ENCODE peak calls at places on chromosomes 2 and 18, in six cellular contexts. V is DMS 273 treated with DMSO at 0.1 percent for 48 hours; A is psoas muscle; Q is activated CD4-positive, alpha-beta T cell treated with anti-CD3 and anti-CD28 coated beads for 48 hours; G is adipocyte; O is Caki2. P is an unnamed sample.

GRCh38 chr2:18365346-18365745 is 195.1 kb downstream of the RDH14 start:
- DNase-seq in V (no peak), A (no peak), Q (no peak), G (no peak), O (no peak), P (no peak)

GRCh38 chr2:47559079-47559684 is 156.2 kb downstream of the MSH2 start:
- DNase-seq in V (no peak), A (no peak), Q (no peak), G (no peak), O (peak; percentile 38), P (no peak)

GRCh38 chr18:58231930-58232329 is 187.9 kb downstream of the NEDD4L start:
- DNase-seq in V (no peak), A (no peak), Q (no peak), G (no peak), O (peak; percentile 29), P (peak; percentile 89)

GRCh38 chr2:241148239-241148638 is 1.0 kb downstream of the PASK start:
- DNase-seq in V (no peak), A (peak; percentile 4), Q (no peak), G (no peak), O (no peak), P (no peak)

GRCh38 chr18:75090336-75090735 is 118.6 kb downstream of the PTGR3 start:
- DNase-seq in V (no peak), A (no peak), Q (no peak), G (no peak), O (no peak), P (no peak)

GRCh38 chr2:17772532-17772931 is 18.6 kb downstream of the GEN1 start:
- DNase-seq in V (no peak), A (no peak), Q (no peak), G (no peak), O (no peak), P (no peak)

GRCh38 chr2:240013343-240013742 is 11.8 kb downstream of the NDUFA10 start:
- DNase-seq in V (no peak), A (no peak), Q (no peak), G (peak; percentile 19), O (no peak), P (peak; percentile 13)

GRCh38 chr2:236787885-236788284 is 218.3 kb downstream of the ACKR3 start:
- DNase-seq in V (no peak), A (no peak), Q (no peak), G (no peak), O (no peak), P (no peak)

GRCh38 chr2:199977984-199978415 is 22.6 kb downstream of the MAIP1 start:
- DNase-seq in V (no peak), A (no peak), Q (peak; percentile 59), G (peak; percentile 74), O (peak; percentile 68), P (peak; percentile 94)

GRCh38 chr2:159592446-159592845 is 23.9 kb downstream of the BAZ2B start:
- DNase-seq in V (no peak), A (no peak), Q (no peak), G (no peak), O (no peak), P (no peak)

GRCh38 chr2:44942304-44943030 is 965 bp downstream of the SIX3 start:
- DNase-seq in V (no peak), A (no peak), Q (no peak), G (no peak), O (no peak), P (no peak)

GRCh38 chr2:56331810-56332209 is 148.0 kb downstream of the CCDC85A start:
- DNase-seq in V (no peak), A (no peak), Q (no peak), G (no peak), O (no peak), P (no peak)

GRCh38 chr18:29123706-29124530 is 947.0 kb upstream of the CDH2 start:
- DNase-seq in V (no peak), A (no peak), Q (no peak), G (peak; percentile 32), O (no peak), P (no peak)

GRCh38 chr18:77346446-77346845 is 96.8 kb downstream of the GALR1 start:
- DNase-seq in V (no peak), A (no peak), Q (no peak), G (no peak), O (no peak), P (no peak)

GRCh38 chr18:8718401-8718913 is 13.1 kb downstream of the MTCL1 start:
- DNase-seq in V (no peak), A (no peak), Q (no peak), G (no peak), O (no peak), P (no peak)

GRCh38 chr2:238146884-238147544 is 8.5 kb downstream of the KLHL30 start:
- DNase-seq in V (no peak), A (no peak), Q (no peak), G (no peak), O (peak; percentile 64), P (no peak)

GRCh38 chr2:173584676-173585453 is 230.2 kb downstream of the CDCA7 start:
- DNase-seq in V (no peak), A (no peak), Q (no peak), G (no peak), O (no peak), P (no peak)

GRCh38 chr2:1612391-1613077 is 131.8 kb downstream of the PXDN start:
- DNase-seq in V (no peak), A (no peak), Q (no peak), G (no peak), O (no peak), P (no peak)

GRCh38 chr2:159712929-159713575 is 746 bp downstream of the MARCHF7 start:
- DNase-seq in V (no peak), A (no peak), Q (no peak), G (peak; percentile 61), O (no peak), P (peak; percentile 5)

GRCh38 chr2:65549262-65550036 is 117.0 kb upstream of the SPRED2 start:
- DNase-seq in V (no peak), A (no peak), Q (peak; percentile 56), G (no peak), O (no peak), P (no peak)

GRCh38 chr2:223222397-223222796 is 170.4 kb downstream of the KCNE4 start:
- DNase-seq in V (no peak), A (no peak), Q (no peak), G (peak; percentile 52), O (peak; percentile 26), P (no peak)

GRCh38 chr2:119198267-119198840 is 25.3 kb upstream of the STEAP3 start:
- DNase-seq in V (no peak), A (no peak), Q (no peak), G (peak; percentile 31), O (no peak), P (no peak)

GRCh38 chr2:70935468-70936164 is at the start of gene ATP6V1B1:
- DNase-seq in V (peak; percentile 25), A (no peak), Q (no peak), G (no peak), O (no peak), P (no peak)

GRCh38 chr2:76953733-76954347 is 568.3 kb downstream of the LRRTM4 start:
- DNase-seq in V (peak; percentile 2), A (no peak), Q (no peak), G (peak; percentile 9), O (peak; percentile 50), P (peak; percentile 42)

GRCh38 chr2:33437297-33437696 is 39.2 kb upstream of the RASGRP3 start:
- DNase-seq in V (no peak), A (no peak), Q (no peak), G (peak; percentile 83), O (peak; percentile 39), P (no peak)

GRCh38 chr2:155266579-155266978 is 568.1 kb downstream of the KCNJ3 start:
- DNase-seq in V (no peak), A (no peak), Q (no peak), G (no peak), O (no peak), P (no peak)

GRCh38 chr2:12032975-12033374 is 286.5 kb downstream of the LPIN1 start:
- DNase-seq in V (no peak), A (no peak), Q (no peak), G (peak; percentile 29), O (no peak), P (no peak)

GRCh38 chr2:6927186-6927585 is 10.0 kb downstream of the RNF144A start:
- DNase-seq in V (no peak), A (no peak), Q (no peak), G (no peak), O (peak; percentile 68), P (peak; percentile 79)

GRCh38 chr2:120494446-120494845 is 148.5 kb downstream of the INHBB start:
- DNase-seq in V (no peak), A (no peak), Q (no peak), G (no peak), O (no peak), P (no peak)

GRCh38 chr2:232927793-232928563 is 57.9 kb downstream of the SNORC start:
- DNase-seq in V (no peak), A (no peak), Q (no peak), G (peak; percentile 9), O (no peak), P (no peak)

GRCh38 chr2:72562451-72563153 is 263.2 kb downstream of the EXOC6B start:
- DNase-seq in V (no peak), A (no peak), Q (no peak), G (peak; percentile 37), O (peak; percentile 47), P (no peak)

GRCh38 chr2:99278793-99279291 is 22.2 kb downstream of the LYG1 start:
- DNase-seq in V (peak; percentile 49), A (no peak), Q (no peak), G (peak; percentile 81), O (peak; percentile 62), P (no peak)

GRCh38 chr2:63218800-63219511 is 168.3 kb downstream of the OTX1 start:
- DNase-seq in V (no peak), A (no peak), Q (no peak), G (no peak), O (peak; percentile 32), P (no peak)

GRCh38 chr2:7427293-7428060 is 510.3 kb downstream of the RNF144A start:
- DNase-seq in V (peak; percentile 74), A (no peak), Q (no peak), G (peak; percentile 93), O (peak; percentile 58), P (peak; percentile 58)